ENCODE peak calls at places on chromosome 22, in six cellular contexts. One of them, this sample, is unnamed.

GRCh38 chr22:23243006-23243573 is 62.8 kb downstream of the BCR start:
- DNase-seq in NCI-H2081 treated with DMSO at 0.1 percent for 48 hours: no peak
- DNase-seq in body of pancreas: no peak
- DNase-seq in RWPE1: no peak
- DNase-seq in AG09319: no peak
- DNase-seq in cardiac septum: no peak
- DNase-seq in this sample: no peak

GRCh38 chr22:27213291-27213690 is 555.9 kb downstream of the MIAT start:
- DNase-seq in NCI-H2081 treated with DMSO at 0.1 percent for 48 hours: no peak
- DNase-seq in body of pancreas: no peak
- DNase-seq in RWPE1: no peak
- DNase-seq in AG09319: no peak
- DNase-seq in cardiac septum: no peak
- DNase-seq in this sample: no peak

GRCh38 chr22:26918236-26918635 is 260.8 kb downstream of the MIAT start:
- DNase-seq in NCI-H2081 treated with DMSO at 0.1 percent for 48 hours: no peak
- DNase-seq in body of pancreas: no peak
- DNase-seq in RWPE1: no peak
- DNase-seq in AG09319: no peak
- DNase-seq in cardiac septum: no peak
- DNase-seq in this sample: no peak

GRCh38 chr22:40107756-40108437 is 69.8 kb upstream of the TNRC6B start:
- DNase-seq in NCI-H2081 treated with DMSO at 0.1 percent for 48 hours: no peak
- DNase-seq in body of pancreas: peak
- DNase-seq in RWPE1: peak
- DNase-seq in AG09319: peak
- DNase-seq in cardiac septum: no peak
- DNase-seq in this sample: no peak

GRCh38 chr22:26418620-26419019 is 10.4 kb upstream of the ASPHD2 start:
- DNase-seq in NCI-H2081 treated with DMSO at 0.1 percent for 48 hours: no peak
- DNase-seq in body of pancreas: no peak
- DNase-seq in RWPE1: no peak
- DNase-seq in AG09319: no peak
- DNase-seq in cardiac septum: no peak
- DNase-seq in this sample: no peak

GRCh38 chr22:31100762-31101525 is 6.4 kb downstream of the SELENOM start:
- DNase-seq in NCI-H2081 treated with DMSO at 0.1 percent for 48 hours: no peak
- DNase-seq in body of pancreas: no peak
- DNase-seq in RWPE1: no peak
- DNase-seq in AG09319: no peak
- DNase-seq in cardiac septum: no peak
- DNase-seq in this sample: no peak

GRCh38 chr22:31160328-31160978 is 471 bp downstream of the RNF185 start:
- DNase-seq in NCI-H2081 treated with DMSO at 0.1 percent for 48 hours: no peak
- DNase-seq in body of pancreas: peak
- DNase-seq in RWPE1: peak
- DNase-seq in AG09319: no peak
- DNase-seq in cardiac septum: no peak
- DNase-seq in this sample: no peak

GRCh38 chr22:50562523-50563409 is at the start of gene SYCE3:
- DNase-seq in NCI-H2081 treated with DMSO at 0.1 percent for 48 hours: peak
- DNase-seq in body of pancreas: peak
- DNase-seq in RWPE1: peak
- DNase-seq in AG09319: peak
- DNase-seq in cardiac septum: peak
- DNase-seq in this sample: peak

GRCh38 chr22:48098243-48098935 is 1335.9 kb downstream of the TBC1D22A start:
- DNase-seq in NCI-H2081 treated with DMSO at 0.1 percent for 48 hours: no peak
- DNase-seq in body of pancreas: no peak
- DNase-seq in RWPE1: no peak
- DNase-seq in AG09319: no peak
- DNase-seq in cardiac septum: no peak
- DNase-seq in this sample: no peak